ENCODE peak calls at places on chromosomes 16 and 17, in six cellular contexts. One of them, this sample, is unnamed.

GRCh38 chr16:72977127-72977526 is 70.8 kb downstream of the ZFHX3 start:
- DNase-seq in GM13977: no peak
- DNase-seq in A172: no peak
- DNase-seq in C1 segment of cervical spinal cord: no peak
- DNase-seq in DMS153: no peak
- DNase-seq in MV-4-11: no peak
- DNase-seq in this sample: no peak

GRCh38 chr16:25553711-25554436 is 137.9 kb upstream of the HS3ST4 start:
- DNase-seq in GM13977: no peak
- DNase-seq in A172: no peak
- DNase-seq in C1 segment of cervical spinal cord: no peak
- DNase-seq in DMS153: no peak
- DNase-seq in MV-4-11: no peak
- DNase-seq in this sample: peak; percentile 5

GRCh38 chr16:81405702-81406113 is 38.9 kb upstream of the CMIP start:
- DNase-seq in GM13977: no peak
- DNase-seq in A172: peak; percentile 97
- DNase-seq in C1 segment of cervical spinal cord: no peak
- DNase-seq in DMS153: no peak
- DNase-seq in MV-4-11: no peak
- DNase-seq in this sample: peak; percentile 100

GRCh38 chr16:8776193-8776592 is 21.2 kb downstream of the TMEM186 start:
- DNase-seq in GM13977: no peak
- DNase-seq in A172: no peak
- DNase-seq in C1 segment of cervical spinal cord: no peak
- DNase-seq in DMS153: no peak
- DNase-seq in MV-4-11: no peak
- DNase-seq in this sample: no peak

GRCh38 chr17:33086041-33086440 is 94.4 kb downstream of the SPACA3 start:
- DNase-seq in GM13977: no peak
- DNase-seq in A172: no peak
- DNase-seq in C1 segment of cervical spinal cord: no peak
- DNase-seq in DMS153: no peak
- DNase-seq in MV-4-11: no peak
- DNase-seq in this sample: peak; percentile 81

GRCh38 chr17:82734987-82735866 is at the start of gene FN3K:
- DNase-seq in GM13977: peak; percentile 36
- DNase-seq in A172: peak; percentile 35
- DNase-seq in C1 segment of cervical spinal cord: peak; percentile 60
- DNase-seq in DMS153: no peak
- DNase-seq in MV-4-11: no peak
- DNase-seq in this sample: peak; percentile 54

GRCh38 chr17:36640346-36640745 is 39.0 kb downstream of the MRM1 start:
- DNase-seq in GM13977: no peak
- DNase-seq in A172: no peak
- DNase-seq in C1 segment of cervical spinal cord: no peak
- DNase-seq in DMS153: no peak
- DNase-seq in MV-4-11: no peak
- DNase-seq in this sample: no peak

GRCh38 chr17:36205637-36206458 is 5.0 kb upstream of the CCL4L2 start:
- DNase-seq in GM13977: no peak
- DNase-seq in A172: no peak
- DNase-seq in C1 segment of cervical spinal cord: no peak
- DNase-seq in DMS153: no peak
- DNase-seq in MV-4-11: no peak
- DNase-seq in this sample: no peak